ENCODE peak calls at places on chromosome 14, in six cellular contexts. One of them, this sample, is unnamed. For H3K27me3, the result is how much of the 10 kb centered on the place peaks cover.

GRCh38 chr14:67241416-67242362 is at the start of gene PALS1:
- DNase-seq in tibial nerve: peak
- DNase-seq in cardiac muscle cell: peak
- DNase-seq in SJSA1: peak
- DNase-seq in IMR-90: peak
- DNase-seq in transverse colon: no peak
- DNase-seq in this sample: no peak

GRCh38 chr14:22071001-22071400 is 397.4 kb upstream of the OR4E1 start:
- DNase-seq in tibial nerve: no peak
- DNase-seq in cardiac muscle cell: no peak
- DNase-seq in SJSA1: no peak
- DNase-seq in IMR-90: no peak
- DNase-seq in transverse colon: peak
- DNase-seq in this sample: no peak

GRCh38 chr14:49405291-49405690 is 180.9 kb downstream of the RPS29 start:
- DNase-seq in tibial nerve: no peak
- DNase-seq in cardiac muscle cell: peak
- DNase-seq in SJSA1: no peak
- DNase-seq in IMR-90: peak
- DNase-seq in transverse colon: no peak
- DNase-seq in this sample: no peak

GRCh38 chr14:26414933-26415332 is 182.9 kb downstream of the NOVA1 start:
- DNase-seq in tibial nerve: no peak
- DNase-seq in cardiac muscle cell: no peak
- DNase-seq in SJSA1: no peak
- DNase-seq in IMR-90: no peak
- DNase-seq in transverse colon: no peak
- DNase-seq in this sample: no peak

GRCh38 chr14:92645841-92646478 is 102.5 kb downstream of the LGMN start:
- DNase-seq in tibial nerve: no peak
- DNase-seq in cardiac muscle cell: peak
- DNase-seq in SJSA1: no peak
- DNase-seq in IMR-90: peak
- DNase-seq in transverse colon: no peak
- DNase-seq in this sample: no peak

GRCh38 chr14:25007832-25008231 is 42.1 kb downstream of the STXBP6 start:
- DNase-seq in tibial nerve: no peak
- DNase-seq in cardiac muscle cell: no peak
- DNase-seq in SJSA1: no peak
- DNase-seq in IMR-90: no peak
- DNase-seq in transverse colon: no peak
- DNase-seq in this sample: no peak

GRCh38 chr14:52848626-52849025 is 57.2 kb upstream of the GNPNAT1 start:
- DNase-seq in tibial nerve: no peak
- DNase-seq in cardiac muscle cell: no peak
- DNase-seq in SJSA1: no peak
- DNase-seq in IMR-90: no peak
- DNase-seq in transverse colon: no peak
- DNase-seq in this sample: no peak

GRCh38 chr14:32383337-32384009 is 54.4 kb downstream of the AKAP6 start:
- DNase-seq in tibial nerve: no peak
- DNase-seq in cardiac muscle cell: no peak
- DNase-seq in SJSA1: no peak
- DNase-seq in IMR-90: no peak
- DNase-seq in transverse colon: no peak
- DNase-seq in this sample: no peak

GRCh38 chr14:77603031-77603430 is 13.4 kb downstream of the SPTLC2 start:
- DNase-seq in tibial nerve: no peak
- DNase-seq in cardiac muscle cell: no peak
- DNase-seq in SJSA1: no peak
- DNase-seq in IMR-90: peak
- DNase-seq in transverse colon: no peak
- DNase-seq in this sample: no peak

GRCh38 chr14:63438065-63438757 is 105.0 kb downstream of the PPP2R5E start:
- DNase-seq in tibial nerve: peak
- DNase-seq in cardiac muscle cell: peak
- DNase-seq in SJSA1: peak
- DNase-seq in IMR-90: peak
- DNase-seq in transverse colon: peak
- DNase-seq in this sample: peak

GRCh38 chr14:71225108-71225507 is 317.8 kb downstream of the PCNX1 start:
- DNase-seq in tibial nerve: no peak
- DNase-seq in cardiac muscle cell: no peak
- DNase-seq in SJSA1: no peak
- DNase-seq in IMR-90: peak
- DNase-seq in transverse colon: no peak
- DNase-seq in this sample: no peak

GRCh38 chr14:51008416-51008815 is 64.1 kb upstream of the PYGL start:
- DNase-seq in tibial nerve: no peak
- DNase-seq in cardiac muscle cell: no peak
- DNase-seq in SJSA1: no peak
- DNase-seq in IMR-90: no peak
- DNase-seq in transverse colon: no peak
- DNase-seq in this sample: no peak

GRCh38 chr14:55129428-55130193 is 559 bp downstream of the LGALS3 start:
- DNase-seq in tibial nerve: peak
- DNase-seq in cardiac muscle cell: peak
- DNase-seq in SJSA1: peak
- DNase-seq in IMR-90: peak
- DNase-seq in transverse colon: peak
- DNase-seq in this sample: peak

GRCh38 chr14:52042371-52043037 is 26.4 kb downstream of the NID2 start:
- DNase-seq in tibial nerve: no peak
- DNase-seq in cardiac muscle cell: no peak
- DNase-seq in SJSA1: no peak
- DNase-seq in IMR-90: no peak
- DNase-seq in transverse colon: no peak
- DNase-seq in this sample: no peak

DNA sequence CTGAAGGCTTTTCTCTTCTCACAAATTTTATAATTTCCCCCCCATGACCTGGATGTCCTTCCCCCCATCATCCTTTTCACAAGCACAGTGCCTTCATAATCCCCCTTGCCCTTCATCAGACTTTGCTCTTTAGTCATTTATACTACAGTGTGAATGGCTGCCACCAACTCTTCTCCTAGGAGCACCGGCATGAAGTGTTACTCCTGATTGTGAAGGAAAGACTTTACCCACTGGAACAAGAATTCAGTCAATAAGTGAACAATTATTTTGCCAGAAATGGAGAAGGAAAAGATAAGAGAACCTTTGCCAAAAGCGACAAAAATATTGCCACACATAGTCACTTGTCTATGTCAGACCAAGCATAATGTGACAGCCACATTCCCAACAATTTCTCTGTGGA is 5.0 kb downstream of the SERPINA9 start:
- DNase-seq in tibial nerve: no peak
- DNase-seq in cardiac muscle cell: no peak
- DNase-seq in SJSA1: no peak
- DNase-seq in IMR-90: no peak
- DNase-seq in transverse colon: no peak
- DNase-seq in this sample: no peak
- H3K27me3 ChIP-seq in tibial nerve: under half
- H3K27me3 ChIP-seq in cardiac muscle cell: under half
- H3K27me3 ChIP-seq in SJSA1: under half
- H3K27me3 ChIP-seq in IMR-90: under half
- H3K27me3 ChIP-seq in transverse colon: under half
- H3K27me3 ChIP-seq in this sample: half or more

GRCh38 chr14:68902357-68902756 is 76.7 kb downstream of the ACTN1 start:
- DNase-seq in tibial nerve: no peak
- DNase-seq in cardiac muscle cell: no peak
- DNase-seq in SJSA1: no peak
- DNase-seq in IMR-90: no peak
- DNase-seq in transverse colon: no peak
- DNase-seq in this sample: no peak

GRCh38 chr14:68908201-68908600 is 70.9 kb downstream of the ACTN1 start:
- DNase-seq in tibial nerve: no peak
- DNase-seq in cardiac muscle cell: no peak
- DNase-seq in SJSA1: no peak
- DNase-seq in IMR-90: no peak
- DNase-seq in transverse colon: no peak
- DNase-seq in this sample: no peak

GRCh38 chr14:68908860-68909259 is 70.2 kb downstream of the ACTN1 start:
- DNase-seq in tibial nerve: no peak
- DNase-seq in cardiac muscle cell: no peak
- DNase-seq in SJSA1: no peak
- DNase-seq in IMR-90: no peak
- DNase-seq in transverse colon: no peak
- DNase-seq in this sample: no peak

GRCh38 chr14:68906439-68906838 is 72.7 kb downstream of the ACTN1 start:
- DNase-seq in tibial nerve: no peak
- DNase-seq in cardiac muscle cell: no peak
- DNase-seq in SJSA1: no peak
- DNase-seq in IMR-90: no peak
- DNase-seq in transverse colon: no peak
- DNase-seq in this sample: no peak

DNA sequence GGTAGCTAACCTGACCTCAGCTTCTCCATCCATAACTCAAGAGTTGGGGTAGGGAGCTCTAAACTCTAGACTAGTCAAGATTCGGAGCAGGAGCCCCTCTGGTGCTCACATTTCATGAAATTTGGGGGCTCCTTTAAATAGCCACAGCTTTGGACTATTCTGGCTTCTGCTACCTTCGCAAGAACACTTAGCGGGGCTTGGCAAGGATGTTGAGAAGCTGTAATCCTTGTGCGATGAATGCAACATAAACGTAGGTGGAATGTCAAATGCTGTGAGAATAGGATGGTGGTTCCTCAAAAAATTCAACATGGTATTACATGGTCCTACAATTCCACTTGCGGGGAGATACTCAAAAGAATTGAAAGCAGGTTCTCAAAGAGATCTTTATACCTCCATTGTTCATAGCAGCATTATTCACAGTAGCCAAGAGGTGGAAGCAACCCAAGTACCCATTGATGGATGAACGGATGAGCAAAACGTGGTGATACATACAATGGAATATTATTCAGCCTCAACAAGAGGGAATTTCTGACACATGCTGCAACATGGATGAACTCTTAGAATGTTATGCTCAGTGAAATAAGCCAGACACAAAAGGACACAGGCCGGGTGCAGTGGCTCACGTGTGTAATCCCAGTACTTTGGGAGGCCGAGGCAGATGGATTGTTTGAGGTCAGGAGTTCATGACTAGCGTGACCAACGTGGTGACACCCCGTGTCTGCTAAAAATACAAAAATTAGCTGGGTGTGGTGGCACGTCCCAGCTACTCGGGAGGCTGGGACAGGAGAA is 73.8 kb downstream of the ACTN1 start:
- DNase-seq in tibial nerve: no peak
- DNase-seq in cardiac muscle cell: no peak
- DNase-seq in SJSA1: no peak
- DNase-seq in IMR-90: no peak
- DNase-seq in transverse colon: no peak
- DNase-seq in this sample: no peak
- H3K27ac ChIP-seq in tibial nerve: no peak
- H3K27ac ChIP-seq in cardiac muscle cell: no peak
- H3K27ac ChIP-seq in SJSA1: no peak
- H3K27ac ChIP-seq in IMR-90: no peak
- H3K27ac ChIP-seq in transverse colon: peak
- H3K27ac ChIP-seq in this sample: no peak

GRCh38 chr14:98210045-98210678 is 1061.8 kb downstream of the BCL11B start:
- DNase-seq in tibial nerve: no peak
- DNase-seq in cardiac muscle cell: no peak
- DNase-seq in SJSA1: no peak
- DNase-seq in IMR-90: no peak
- DNase-seq in transverse colon: no peak
- DNase-seq in this sample: no peak
- H3K27me3 ChIP-seq in tibial nerve: under half
- H3K27me3 ChIP-seq in cardiac muscle cell: under half
- H3K27me3 ChIP-seq in SJSA1: under half
- H3K27me3 ChIP-seq in IMR-90: under half
- H3K27me3 ChIP-seq in transverse colon: under half
- H3K27me3 ChIP-seq in this sample: half or more

GRCh38 chr14:101133068-101133467 is 229.5 kb upstream of the RTL1 start:
- DNase-seq in tibial nerve: peak
- DNase-seq in cardiac muscle cell: no peak
- DNase-seq in SJSA1: no peak
- DNase-seq in IMR-90: no peak
- DNase-seq in transverse colon: no peak
- DNase-seq in this sample: no peak
- H3K27ac ChIP-seq in tibial nerve: no peak
- H3K27ac ChIP-seq in cardiac muscle cell: no peak
- H3K27ac ChIP-seq in SJSA1: no peak
- H3K27ac ChIP-seq in IMR-90: no peak
- H3K27ac ChIP-seq in transverse colon: no peak
- H3K27ac ChIP-seq in this sample: no peak

This sample was measured in left ventricle myocardium inferior.